ENCODE peak calls at places on chromosomes 1 and 21, in five cellular contexts. Z is cardiac muscle cell, W is fibroblast of lung, F is uterus, P is SK-N-SH. V is an unnamed sample. For H3K4me1 and H3K36me3, the result is how much of the 10 kb centered on the place peaks cover.

GRCh38 chr1:36730599-36730998 is 247.9 kb upstream of the CSF3R start:
- DNase-seq in Z (no peak), W (no peak), F (no peak), P (no peak), V (no peak)

GRCh38 chr1:92480813-92481597 is 5.7 kb downstream of the GFI1 start:
- DNase-seq in Z (peak), W (no peak), F (no peak), P (peak), V (no peak)

GRCh38 chr1:77347646-77348045 is 65.8 kb downstream of the AK5 start:
- DNase-seq in Z (no peak), W (peak), F (no peak), P (no peak), V (no peak)

GRCh38 chr1:85149805-85150204 is 51.0 kb downstream of the SYDE2 start:
- DNase-seq in Z (peak), W (no peak), F (no peak), P (no peak), V (no peak)

GRCh38 chr1:74197255-74197654 is 721 bp downstream of the LRRIQ3 start:
- DNase-seq in Z (no peak), W (no peak), F (no peak), P (no peak), V (no peak)

GRCh38 chr1:14682941-14683340 is 84.5 kb downstream of the KAZN start:
- DNase-seq in Z (peak), W (no peak), F (no peak), P (peak), V (no peak)

GRCh38 chr1:218872026-218872425 is 301.7 kb upstream of the LYPLAL1 start:
- DNase-seq in Z (no peak), W (no peak), F (no peak), P (no peak), V (no peak)

GRCh38 chr1:25458550-25459298 is 28.0 kb downstream of the MACO1 start:
- DNase-seq in Z (no peak), W (no peak), F (no peak), P (no peak), V (no peak)

GRCh38 chr1:162627662-162628296 is 4.5 kb upstream of the DDR2 start:
- DNase-seq in Z (peak), W (peak), F (no peak), P (no peak), V (peak)

GRCh38 chr1:212311836-212312497 is 26.8 kb downstream of the PPP2R5A start:
- DNase-seq in Z (no peak), W (no peak), F (no peak), P (no peak), V (no peak)

GRCh38 chr1:63545780-63546179 is 22.5 kb downstream of the EFCAB7 start:
- DNase-seq in Z (no peak), W (peak), F (no peak), P (no peak), V (no peak)

GRCh38 chr1:221069178-221069903 is 190.1 kb downstream of the HLX start:
- DNase-seq in Z (no peak), W (no peak), F (no peak), P (no peak), V (no peak)

GRCh38 chr1:203200916-203201315 is 14.4 kb upstream of the CHI3L1 start:
- DNase-seq in Z (no peak), W (no peak), F (no peak), P (no peak), V (no peak)

GRCh38 chr1:203201516-203202205 is 15.2 kb upstream of the CHI3L1 start:
- DNase-seq in Z (no peak), W (no peak), F (no peak), P (no peak), V (no peak)

GRCh38 chr1:203200059-203200553 is 13.6 kb upstream of the CHI3L1 start:
- DNase-seq in Z (no peak), W (peak), F (peak), P (no peak), V (no peak)

GRCh38 chr1:203204776-203205175 is 18.3 kb upstream of the CHI3L1 start:
- DNase-seq in Z (no peak), W (no peak), F (no peak), P (no peak), V (no peak)

DNA sequence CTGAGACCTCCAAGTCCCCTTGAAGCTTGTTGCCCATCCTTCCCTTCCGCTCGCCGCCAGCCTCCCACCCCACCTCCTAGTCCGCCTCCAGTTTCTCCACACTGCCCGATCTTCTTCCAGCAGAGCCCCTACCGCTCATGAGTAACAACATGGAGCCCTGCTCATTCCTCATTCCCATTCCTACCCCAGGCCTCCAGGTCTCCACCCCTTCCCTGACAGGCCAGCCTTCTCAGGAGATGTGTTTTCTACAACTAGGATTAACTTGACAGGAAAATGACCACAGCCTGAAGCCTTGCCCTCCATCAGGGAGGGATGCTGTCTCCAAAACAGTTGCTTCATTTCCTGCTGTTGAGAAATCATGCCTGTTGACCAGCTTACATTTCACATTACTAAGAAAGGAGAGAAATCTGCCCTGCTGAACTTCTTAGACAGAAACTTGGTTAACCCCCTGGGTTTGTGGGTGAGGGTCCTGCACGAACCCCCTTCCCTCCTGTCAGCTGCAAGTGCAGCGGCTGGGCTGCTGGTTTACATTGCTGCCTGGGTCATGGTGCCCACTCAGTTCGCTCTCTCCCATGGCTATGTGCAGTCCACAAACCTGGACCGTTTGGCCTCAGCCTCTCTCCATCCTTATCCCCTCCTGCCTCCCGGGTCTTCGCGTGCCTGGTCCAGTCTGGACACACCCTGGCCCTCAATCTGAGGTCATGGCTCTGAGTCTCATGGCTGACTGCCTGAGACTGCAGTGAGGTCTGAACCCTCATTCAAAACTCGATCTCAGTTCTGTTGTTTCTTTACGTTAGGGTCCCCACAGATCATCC is 16.1 kb upstream of the CHI3L1 start:
- DNase-seq in Z (no peak), W (peak), F (peak), P (no peak), V (no peak)
- H3K4me1 ChIP-seq in Z (under half), W (under half), F (under half), P (under half), V (under half)

GRCh38 chr21:43758132-43758619 is 17.9 kb downstream of the CSTB start:
- DNase-seq in Z (no peak), W (peak), F (peak), P (no peak), V (no peak)

GRCh38 chr21:43757601-43758000 is 18.5 kb downstream of the CSTB start:
- DNase-seq in Z (no peak), W (no peak), F (no peak), P (no peak), V (no peak)

GRCh38 chr21:43753439-43753799 is 22.7 kb downstream of the CSTB start:
- DNase-seq in Z (no peak), W (no peak), F (no peak), P (no peak), V (no peak)

GRCh38 chr21:43754948-43755781 is 20.9 kb downstream of the CSTB start:
- DNase-seq in Z (no peak), W (no peak), F (no peak), P (peak), V (peak)

GRCh38 chr21:43755820-43756594 is 20.1 kb downstream of the CSTB start:
- DNase-seq in Z (no peak), W (no peak), F (no peak), P (no peak), V (no peak)
- H3K36me3 ChIP-seq in Z (under half), W (under half), F (under half), P (under half), V (under half)

GRCh38 chr1:109499661-109500536 is 6.0 kb downstream of the CYB561D1 start:
- DNase-seq in Z (peak), W (peak), F (no peak), P (peak), V (peak)
- TF ChIP-seq CTCF in Z (peak), W (peak), F (no peak), P (peak), V (peak)

GRCh38 chr1:153922838-153923652 is at the start of gene GATAD2B:
- DNase-seq in Z (peak), W (peak), F (peak), P (peak), V (peak)
- H3K4me1 ChIP-seq in Z (under half), W (under half), F (under half), P (under half), V (under half)

DNA sequence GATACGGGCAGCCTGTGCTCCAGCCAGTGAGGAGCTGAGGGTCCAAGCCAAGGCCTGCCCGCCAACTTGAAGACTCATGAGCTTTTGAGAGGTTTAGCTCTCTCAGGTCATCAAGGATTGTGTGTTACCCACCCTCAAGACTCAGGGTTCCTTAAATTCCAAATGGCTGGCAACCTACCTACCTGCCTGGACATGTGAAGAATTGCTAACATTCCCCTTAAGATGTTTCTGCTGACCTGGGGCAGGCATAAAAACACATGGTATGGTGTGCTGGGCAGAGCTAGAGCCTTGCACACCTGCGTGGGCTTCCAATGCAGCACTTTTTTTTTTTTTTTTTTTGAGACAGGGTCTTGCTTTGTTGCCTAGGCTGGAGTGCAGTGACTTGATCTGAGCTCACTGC is 17.2 kb downstream of the PARP1 start:
- DNase-seq in Z (no peak), W (no peak), F (no peak), P (no peak), V (no peak)
- H3K36me3 ChIP-seq in Z (half or more), W (under half), F (under half), P (under half), V (half or more)

GRCh38 chr1:9719978-9720722 is 68.6 kb downstream of the PIK3CD start:
- DNase-seq in Z (no peak), W (no peak), F (no peak), P (no peak), V (no peak)
- TF ChIP-seq CTCF in Z (no peak), W (no peak), F (no peak), P (peak), V (no peak)

GRCh38 chr1:9338354-9339250 is 45.9 kb downstream of the SPSB1 start:
- DNase-seq in Z (no peak), W (no peak), F (no peak), P (no peak), V (no peak)
- H3K4me1 ChIP-seq in Z (under half), W (under half), F (under half), P (under half), V (under half)

GRCh38 chr1:186183219-186183618 is 191.8 kb downstream of the TPR start:
- DNase-seq in Z (no peak), W (peak), F (no peak), P (no peak), V (no peak)

GRCh38 chr1:186183970-186184628 is 191.0 kb downstream of the TPR start:
- DNase-seq in Z (no peak), W (peak), F (no peak), P (no peak), V (no peak)

GRCh38 chr1:186175588-186175987 is 199.5 kb downstream of the TPR start:
- DNase-seq in Z (no peak), W (peak), F (no peak), P (no peak), V (no peak)

DNA sequence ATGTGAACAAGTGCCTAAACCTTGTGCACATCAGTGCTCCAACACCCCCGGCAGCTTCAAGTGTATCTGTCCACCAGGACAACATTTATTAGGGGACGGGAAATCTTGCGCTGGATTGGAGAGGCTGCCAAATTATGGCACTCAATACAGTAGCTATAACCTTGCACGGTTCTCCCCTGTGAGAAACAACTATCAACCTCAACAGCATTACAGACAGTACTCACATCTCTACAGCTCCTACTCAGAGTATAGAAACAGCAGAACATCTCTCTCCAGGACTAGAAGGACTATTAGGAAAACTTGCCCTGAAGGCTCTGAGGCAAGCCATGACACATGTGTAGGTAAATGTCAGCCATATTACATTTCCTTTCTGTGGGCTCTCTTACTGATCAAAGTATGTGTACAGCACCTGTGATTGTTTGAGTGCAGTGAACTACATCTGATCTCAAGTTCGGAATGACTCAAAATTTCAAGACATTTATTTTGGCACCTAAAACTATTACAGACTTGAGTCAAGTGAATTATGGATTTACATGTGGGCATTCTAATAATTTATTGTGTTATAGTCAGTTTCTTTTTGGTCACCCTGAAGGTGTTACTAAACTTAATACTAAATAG is 196.5 kb downstream of the TPR start:
- DNase-seq in Z (no peak), W (no peak), F (no peak), P (no peak), V (no peak)
- H3K36me3 ChIP-seq in Z (under half), W (under half), F (under half), P (under half), V (under half)

DNA sequence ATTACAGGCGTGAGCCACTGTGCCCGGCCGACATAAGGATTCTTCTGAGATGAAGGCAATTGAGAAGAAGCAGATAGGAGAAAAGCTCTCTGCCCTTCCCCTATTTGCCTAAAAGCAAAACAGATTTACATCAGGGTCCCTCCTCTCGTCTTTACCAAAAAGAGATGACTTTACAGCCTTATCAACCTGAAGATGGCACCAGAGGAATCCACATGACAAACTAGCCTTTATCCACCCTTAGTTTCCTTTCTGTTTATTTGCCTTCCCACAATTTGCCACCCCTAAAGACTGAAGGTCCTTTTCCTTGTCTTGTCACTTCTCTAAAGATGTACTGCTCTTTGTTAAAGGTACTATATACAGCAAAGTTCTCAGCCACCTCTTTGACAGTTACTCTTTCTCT is 70.7 kb upstream of the KRTAP19-8 start:
- DNase-seq in Z (no peak), W (peak), F (no peak), P (peak), V (no peak)
- TF ChIP-seq CTCF in Z (no peak), W (peak), F (peak), P (peak), V (peak)